ENCODE peak calls at places on chromosomes 3 and 15, in six cellular contexts. X, K, E, W, I and U are unnamed samples.

GRCh38 chr3:131731709-131732108 is 228.9 kb upstream of the MRPL3 start:
- DNase-seq in I (no peak), X (no peak), E (no peak), W (peak), K (no peak), U (no peak)

GRCh38 chr15:85623648-85624047 is 171.1 kb downstream of the KLHL25 start:
- DNase-seq in X (no peak), I (no peak), W (no peak), K (no peak), E (no peak), U (no peak)

GRCh38 chr3:7188551-7188950 is 327.6 kb downstream of the GRM7 start:
- DNase-seq in W (no peak), K (no peak), I (no peak), E (peak), X (no peak), U (no peak)

GRCh38 chr3:49761661-49762060 is 24.7 kb downstream of the IP6K1 start:
- DNase-seq in E (no peak), K (no peak), X (no peak), W (no peak), I (no peak), U (no peak)

GRCh38 chr3:194137314-194138097 is 1.6 kb downstream of the HES1 start:
- DNase-seq in K (peak), I (no peak), X (peak), W (no peak), E (peak), U (peak)

GRCh38 chr15:98941595-98942255 is 65.9 kb downstream of the PGPEP1L start:
- DNase-seq in I (no peak), W (no peak), K (no peak), X (no peak), E (no peak), U (no peak)

GRCh38 chr15:45144775-45145174 is 15.0 kb downstream of the DUOX1 start:
- DNase-seq in X (no peak), E (no peak), I (no peak), W (no peak), K (no peak), U (no peak)

GRCh38 chr3:163601426-163601825 is 1476.9 kb downstream of the SI start:
- DNase-seq in W (no peak), X (no peak), I (no peak), E (no peak), K (no peak), U (no peak)

GRCh38 chr3:123420416-123420968 is 28.4 kb downstream of the ADCY5 start:
- DNase-seq in X (no peak), W (no peak), E (no peak), I (no peak), K (no peak), U (no peak)